ENCODE peak calls at places on chromosomes 1 and 21, in four cellular contexts. G is A673, X is T-helper 1 cell, H is mesenteric fat pad. K is an unnamed sample.

GRCh38 chr21:37742532-37742931 is 173.7 kb downstream of the KCNJ6 start:
- DNase-seq in H (no peak), X (no peak), G (no peak), K (no peak)

GRCh38 chr1:100036718-100037664 is 67.2 kb downstream of the SLC35A3 start:
- DNase-seq in H (no peak), X (no peak), G (peak), K (no peak)

GRCh38 chr1:201217146-201217545 is 26.5 kb downstream of the IGFN1 start:
- DNase-seq in H (peak), X (no peak), G (no peak), K (no peak)

GRCh38 chr1:24970399-24970753 is 40.3 kb upstream of the RUNX3 start:
- DNase-seq in X (no peak), H (no peak), G (no peak), K (no peak)

GRCh38 chr1:194705123-194705522 is 1518.7 kb upstream of the B3GALT2 start:
- DNase-seq in X (no peak), H (no peak), G (no peak), K (no peak)

GRCh38 chr1:152495066-152495675 is 15.4 kb upstream of the LCE5A start:
- DNase-seq in H (no peak), G (peak), X (no peak), K (peak)

GRCh38 chr1:154730986-154731489 is 123.1 kb upstream of the ADAR start:
- DNase-seq in G (peak), X (no peak), H (peak), K (no peak)

GRCh38 chr1:41174170-41174569 is 67.9 kb downstream of the SCMH1 start:
- DNase-seq in X (no peak), G (no peak), H (no peak), K (no peak)

GRCh38 chr1:63774617-63775417 is 1.0 kb downstream of the ROR1 start:
- DNase-seq in X (no peak), H (no peak), G (peak), K (no peak)

GRCh38 chr1:199352351-199352750 is 675.2 kb upstream of the NR5A2 start:
- DNase-seq in H (no peak), G (no peak), X (no peak), K (no peak)

GRCh38 chr21:34968414-34969333 is 80.4 kb downstream of the RUNX1 start:
- DNase-seq in G (no peak), H (no peak), X (no peak), K (no peak)

GRCh38 chr1:43587594-43587993 is 56.9 kb downstream of the PTPRF start:
- DNase-seq in G (no peak), X (no peak), H (no peak), K (no peak)

GRCh38 chr1:245263701-245264100 is 108.9 kb downstream of the KIF26B start:
- DNase-seq in X (no peak), G (no peak), H (no peak), K (no peak)

GRCh38 chr1:115620950-115621349 is 20.8 kb upstream of the VANGL1 start:
- DNase-seq in X (no peak), G (no peak), H (no peak), K (no peak)

GRCh38 chr1:231028676-231029075 is 11.4 kb downstream of the FAM89A start:
- DNase-seq in G (no peak), X (no peak), H (no peak), K (no peak)

GRCh38 chr1:9687120-9687875 is 35.8 kb downstream of the PIK3CD start:
- DNase-seq in H (peak), X (peak), G (peak), K (no peak)

GRCh38 chr1:115463347-115463746 is 125.3 kb upstream of the NGF start:
- DNase-seq in H (no peak), G (no peak), X (no peak), K (no peak)

GRCh38 chr1:1291611-1292441 is 11.6 kb downstream of the SCNN1D start:
- DNase-seq in H (no peak), X (peak), G (peak), K (no peak)

GRCh38 chr1:70115315-70115714 is 90.1 kb downstream of the LRRC40 start:
- DNase-seq in H (no peak), X (no peak), G (no peak), K (no peak)

GRCh38 chr1:228415221-228415620 is 1.4 kb downstream of the TRIM17 start:
- DNase-seq in X (no peak), H (no peak), G (no peak), K (no peak)

GRCh38 chr21:36422279-36423098 is 37.3 kb downstream of the CHAF1B start:
- DNase-seq in G (peak), X (no peak), H (no peak), K (no peak)

GRCh38 chr1:229751629-229752028 is 125.6 kb downstream of the URB2 start:
- DNase-seq in G (no peak), X (no peak), H (no peak), K (no peak)

GRCh38 chr1:206581571-206581981 is 30.7 kb downstream of the EIF2D start:
- DNase-seq in X (peak), H (no peak), G (no peak), K (no peak)

GRCh38 chr1:236102611-236103010 is 37.7 kb upstream of the NID1 start:
- DNase-seq in G (no peak), X (no peak), H (no peak), K (no peak)

GRCh38 chr1:168287237-168287664 is 6.6 kb downstream of the TBX19 start:
- DNase-seq in X (no peak), H (no peak), G (peak), K (no peak)

GRCh38 chr1:67711850-67712202 is 26.8 kb downstream of the GADD45A start:
- DNase-seq in X (no peak), H (no peak), G (no peak), K (no peak)

GRCh38 chr21:14737922-14738321 is 191.8 kb upstream of the SAMSN1 start:
- DNase-seq in G (peak), H (no peak), X (no peak), K (peak)

GRCh38 chr21:36209626-36210171 is 53.1 kb downstream of the DOP1B start:
- DNase-seq in X (no peak), H (no peak), G (peak), K (no peak)

GRCh38 chr21:23009360-23009759 is 2011.2 kb downstream of the NCAM2 start:
- DNase-seq in G (no peak), H (no peak), X (no peak), K (no peak)